ENCODE peak calls at places on chromosomes 2 and 18, in six cellular contexts. L, H, O, Q, B and R are unnamed samples.

GRCh38 chr18:44343570-44343969 is 337.1 kb upstream of the SETBP1 start:
- DNase-seq in L (no peak), H (no peak), O (no peak), Q (no peak), B (no peak), R (no peak)

GRCh38 chr2:121263996-121264715 is 20.8 kb downstream of the TFCP2L1 start:
- DNase-seq in L (no peak), H (no peak), O (no peak), Q (no peak), B (no peak), R (no peak)

GRCh38 chr2:98509542-98510321 is 65.1 kb downstream of the INPP4A start:
- DNase-seq in L (no peak), H (no peak), O (no peak), Q (no peak), B (no peak), R (no peak)

GRCh38 chr18:45775241-45775676 is 50.2 kb upstream of the SIGLEC15 start:
- DNase-seq in L (peak), H (peak), O (peak), Q (peak), B (peak), R (peak)

GRCh38 chr2:25062461-25062860 is 20.6 kb downstream of the EFR3B start:
- DNase-seq in L (no peak), H (no peak), O (no peak), Q (no peak), B (no peak), R (no peak)

GRCh38 chr18:26777316-26778053 is 88.0 kb downstream of the AQP4 start:
- DNase-seq in L (no peak), H (no peak), O (no peak), Q (peak), B (peak), R (no peak)

GRCh38 chr2:241225983-241226382 is 37.5 kb downstream of the ANO7 start:
- DNase-seq in L (no peak), H (no peak), O (no peak), Q (no peak), B (no peak), R (no peak)

GRCh38 chr2:160343404-160343803 is 143.3 kb upstream of the ITGB6 start:
- DNase-seq in L (no peak), H (no peak), O (no peak), Q (no peak), B (no peak), R (no peak)

GRCh38 chr2:17690776-17691175 is 62.8 kb downstream of the SMC6 start:
- DNase-seq in L (no peak), H (no peak), O (no peak), Q (no peak), B (no peak), R (no peak)

GRCh38 chr18:41751161-41751560 is 203.9 kb upstream of the PIK3C3 start:
- DNase-seq in L (no peak), H (no peak), O (no peak), Q (peak), B (no peak), R (no peak)

GRCh38 chr2:207854484-207855386 is 85.0 kb upstream of the FZD5 start:
- DNase-seq in L (no peak), H (no peak), O (no peak), Q (no peak), B (no peak), R (no peak)

GRCh38 chr2:153519260-153519875 is 40.8 kb upstream of the RPRM start:
- DNase-seq in L (peak), H (no peak), O (peak), Q (peak), B (peak), R (peak)

GRCh38 chr18:61199131-61199903 is 133.9 kb upstream of the CDH20 start:
- DNase-seq in L (no peak), H (no peak), O (no peak), Q (no peak), B (no peak), R (no peak)

GRCh38 chr18:5891361-5892215 is 3.7 kb downstream of the TMEM200C start:
- DNase-seq in L (no peak), H (no peak), O (no peak), Q (no peak), B (no peak), R (no peak)

GRCh38 chr2:127142663-127143630 is 36.0 kb upstream of the BIN1 start:
- DNase-seq in L (no peak), H (no peak), O (no peak), Q (no peak), B (no peak), R (no peak)

GRCh38 chr2:26270363-26270762 is 25.6 kb downstream of the HADHB start:
- DNase-seq in L (no peak), H (no peak), O (no peak), Q (no peak), B (no peak), R (no peak)

GRCh38 chr2:222939208-222939846 is 78.5 kb downstream of the ACSL3 start:
- DNase-seq in L (peak), H (no peak), O (no peak), Q (peak), B (peak), R (peak)

GRCh38 chr2:8672940-8673339 is 8.9 kb upstream of the ID2 start:
- DNase-seq in L (no peak), H (no peak), O (no peak), Q (no peak), B (no peak), R (no peak)

GRCh38 chr18:55228707-55229106 is 269.4 kb upstream of the CCDC68 start:
- DNase-seq in L (no peak), H (no peak), O (no peak), Q (no peak), B (peak), R (no peak)

GRCh38 chr18:8870528-8870927 is 165.2 kb downstream of the MTCL1 start:
- DNase-seq in L (no peak), H (no peak), O (no peak), Q (peak), B (no peak), R (no peak)

GRCh38 chr2:239252433-239253200 is 148.2 kb downstream of the HDAC4 start:
- DNase-seq in L (no peak), H (peak), O (no peak), Q (no peak), B (no peak), R (no peak)

GRCh38 chr2:128178650-128179460 is 87.9 kb downstream of the UGGT1 start:
- DNase-seq in L (peak), H (no peak), O (peak), Q (peak), B (peak), R (peak)

GRCh38 chr2:151766421-151767153 is 32.3 kb upstream of the NEB start:
- DNase-seq in L (no peak), H (no peak), O (no peak), Q (no peak), B (no peak), R (no peak)

GRCh38 chr2:101728865-101729264 is 31.4 kb downstream of the MAP4K4 start:
- DNase-seq in L (no peak), H (no peak), O (no peak), Q (no peak), B (no peak), R (no peak)

GRCh38 chr18:54222922-54223567 is 1.4 kb downstream of the MBD2 start:
- DNase-seq in L (no peak), H (no peak), O (no peak), Q (peak), B (peak), R (no peak)

GRCh38 chr2:171771463-171771862 is 84.2 kb downstream of the DYNC1I2 start:
- DNase-seq in L (no peak), H (no peak), O (no peak), Q (no peak), B (no peak), R (no peak)

GRCh38 chr18:23718243-23718720 is 29.0 kb downstream of the LAMA3 start:
- DNase-seq in L (no peak), H (no peak), O (no peak), Q (peak), B (no peak), R (no peak)

GRCh38 chr2:193778293-193778692 is 1583.6 kb upstream of the TMEFF2 start:
- DNase-seq in L (no peak), H (no peak), O (no peak), Q (no peak), B (no peak), R (no peak)

GRCh38 chr2:68383778-68384177 is 18.7 kb downstream of the PLEK start:
- DNase-seq in L (no peak), H (no peak), O (no peak), Q (no peak), B (no peak), R (no peak)

GRCh38 chr18:77062518-77063003 is 70.0 kb downstream of the MBP start:
- DNase-seq in L (peak), H (no peak), O (no peak), Q (no peak), B (no peak), R (peak)
- H3K4me3 ChIP-seq in L (no peak), H (no peak), O (no peak), Q (no peak), B (no peak), R (no peak)

DNA sequence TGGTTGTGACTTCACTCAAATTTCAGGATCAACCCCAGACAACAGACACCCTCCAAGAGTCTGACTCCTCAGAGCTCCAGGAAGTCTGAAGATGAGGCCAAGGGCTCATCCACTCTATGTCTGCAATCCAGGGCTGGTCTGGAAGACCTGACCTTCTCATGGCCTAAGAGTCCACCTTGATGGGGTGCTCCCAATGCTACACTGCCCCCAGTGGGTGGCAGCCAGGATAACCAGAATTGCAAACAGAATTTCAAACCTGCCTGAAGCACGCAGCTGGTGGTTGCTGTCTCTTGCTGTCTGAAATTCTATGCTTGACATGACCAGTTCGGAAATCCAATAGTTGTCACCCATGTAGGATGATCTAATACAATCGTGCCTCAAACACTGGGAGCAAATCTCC is 96.0 kb downstream of the UXS1 start:
- DNase-seq in L (no peak), H (no peak), O (no peak), Q (peak), B (peak), R (no peak)
- TF ChIP-seq CTCF in L (no peak), H (no peak), O (no peak), Q (peak), B (peak), R (peak)

GRCh38 chr2:201807452-201807980 is 1.2 kb downstream of the CDK15 start:
- DNase-seq in L (no peak), H (no peak), O (no peak), Q (no peak), B (no peak), R (no peak)

GRCh38 chr2:201809633-201810032 is 3.3 kb downstream of the CDK15 start:
- DNase-seq in L (no peak), H (no peak), O (no peak), Q (no peak), B (no peak), R (no peak)

GRCh38 chr2:201808070-201808469 is 1.7 kb downstream of the CDK15 start:
- DNase-seq in L (no peak), H (no peak), O (no peak), Q (no peak), B (no peak), R (no peak)

GRCh38 chr2:201810592-201810991 is 4.3 kb downstream of the CDK15 start:
- DNase-seq in L (no peak), H (no peak), O (no peak), Q (no peak), B (no peak), R (no peak)

GRCh38 chr2:201806442-201806841 is at the start of gene CDK15:
- DNase-seq in L (no peak), H (no peak), O (no peak), Q (peak), B (no peak), R (no peak)
- H3K4me3 ChIP-seq in L (no peak), H (no peak), O (no peak), Q (no peak), B (no peak), R (no peak)

DNA sequence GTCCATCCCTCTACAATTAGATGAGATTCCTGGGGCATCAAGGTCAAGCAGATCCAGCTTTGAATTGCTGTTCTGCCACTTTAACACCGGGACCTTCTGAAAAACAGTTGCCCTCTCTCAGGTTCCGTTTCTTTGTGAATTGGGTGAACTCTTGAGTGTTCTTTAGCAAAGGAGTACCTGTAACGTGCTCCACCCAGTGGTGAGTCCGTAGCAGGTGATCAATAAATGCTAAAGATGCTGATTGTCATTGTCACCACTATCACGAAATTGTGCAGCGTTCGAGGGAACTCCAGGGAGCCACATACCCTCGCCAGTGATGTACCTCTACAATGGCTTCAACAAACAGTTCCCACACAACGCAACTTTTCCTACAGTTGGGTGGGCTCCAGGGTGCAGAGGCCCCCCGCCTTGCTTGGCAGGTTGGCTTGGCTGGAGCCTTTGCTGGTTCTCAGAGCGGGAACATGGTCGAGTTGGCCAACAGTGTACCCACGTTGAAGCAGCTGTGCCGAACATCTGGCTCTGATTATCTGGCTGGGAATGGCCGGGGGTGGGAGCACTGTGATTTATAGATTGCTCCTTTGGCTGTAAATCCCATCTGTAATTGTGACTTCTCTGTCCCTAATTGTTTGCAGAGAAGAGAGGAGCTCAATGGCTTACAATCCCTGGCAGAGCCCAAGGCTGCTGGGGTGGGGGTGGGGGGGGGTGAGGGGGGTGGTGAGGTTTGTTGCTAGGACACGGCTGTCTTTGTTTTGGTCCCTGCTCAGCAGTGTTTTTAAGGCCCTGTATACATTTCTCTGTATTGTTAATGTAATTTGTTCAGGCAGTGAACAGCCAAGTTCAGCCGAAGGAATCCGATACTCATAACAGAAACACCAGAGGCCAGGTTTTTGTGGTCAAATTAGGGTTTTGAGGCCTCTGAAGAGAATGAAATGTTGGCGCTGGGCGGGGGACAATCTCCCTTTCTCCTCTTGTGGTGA is 82.2 kb downstream of the TCF7L1 start:
- DNase-seq in L (no peak), H (peak), O (no peak), Q (no peak), B (peak), R (no peak)
- TF ChIP-seq CTCF in L (no peak), H (no peak), O (no peak), Q (no peak), B (peak), R (peak)

GRCh38 chr18:50298443-50299284 is 11.2 kb upstream of the CXXC1 start:
- DNase-seq in L (no peak), H (no peak), O (no peak), Q (no peak), B (no peak), R (no peak)
- H3K4me3 ChIP-seq in L (peak), H (peak), O (no peak), Q (peak), B (peak), R (no peak)

GRCh38 chr2:232600053-232600773 is 33.2 kb upstream of the EFHD1 start:
- DNase-seq in L (no peak), H (no peak), O (no peak), Q (no peak), B (peak), R (no peak)
- TF ChIP-seq CTCF in L (no peak), H (no peak), O (no peak), Q (no peak), B (no peak), R (no peak)

GRCh38 chr2:65294136-65294535 is 66.5 kb downstream of the ACTR2 start:
- DNase-seq in L (no peak), H (no peak), O (no peak), Q (no peak), B (no peak), R (no peak)
- H3K4me3 ChIP-seq in L (no peak), H (no peak), O (no peak), Q (no peak), B (no peak), R (no peak)

GRCh38 chr2:100482741-100483140 is 12.5 kb downstream of the NMS start:
- DNase-seq in L (no peak), H (no peak), O (peak), Q (no peak), B (peak), R (no peak)
- TF ChIP-seq CTCF in L (no peak), H (no peak), O (peak), Q (no peak), B (peak), R (peak)